ENCODE peak calls at places on chromosomes 6 and 20, in four cellular contexts. O is HepG2, T is HCT116, Y is K562. M is an unnamed sample.

GRCh38 chr20:58712823-58713731 is 20.5 kb downstream of the NPEPL1 start:
- DNase-seq in Y (no peak), T (no peak), O (no peak), M (no peak)

GRCh38 chr6:25193147-25193864 is 85.9 kb upstream of the CARMIL1 start:
- DNase-seq in T (peak), Y (no peak), O (no peak), M (no peak)

GRCh38 chr20:63661108-63661507 is 3.0 kb downstream of the RTEL1 start:
- DNase-seq in O (no peak), T (no peak), Y (no peak), M (no peak)

GRCh38 chr6:163738304-163738703 is 323.8 kb downstream of the QKI start:
- DNase-seq in Y (no peak), T (no peak), O (no peak), M (no peak)

GRCh38 chr6:69019832-69020231 is 384.8 kb downstream of the ADGRB3 start:
- DNase-seq in O (no peak), Y (no peak), T (no peak), M (no peak)

GRCh38 chr20:9142809-9143208 is 73.9 kb downstream of the PLCB4 start:
- DNase-seq in O (no peak), Y (no peak), T (no peak), M (no peak)

GRCh38 chr6:26659042-26659359 is 545 bp downstream of the ZNF322 start:
- DNase-seq in O (no peak), Y (no peak), T (no peak), M (no peak)

GRCh38 chr20:23078351-23078993 is 7.7 kb downstream of the CD93 start:
- DNase-seq in Y (no peak), T (no peak), O (no peak), M (no peak)

GRCh38 chr6:4370066-4370465 is 234.7 kb upstream of the ECI2 start:
- DNase-seq in O (no peak), Y (no peak), T (peak), M (no peak)

GRCh38 chr6:139531148-139531547 is 156.7 kb upstream of the CITED2 start:
- DNase-seq in T (no peak), Y (peak), O (no peak), M (no peak)
- TF ChIP-seq ZBTB33 in T (no peak), Y (no peak), O (no peak), M (no peak)

DNA sequence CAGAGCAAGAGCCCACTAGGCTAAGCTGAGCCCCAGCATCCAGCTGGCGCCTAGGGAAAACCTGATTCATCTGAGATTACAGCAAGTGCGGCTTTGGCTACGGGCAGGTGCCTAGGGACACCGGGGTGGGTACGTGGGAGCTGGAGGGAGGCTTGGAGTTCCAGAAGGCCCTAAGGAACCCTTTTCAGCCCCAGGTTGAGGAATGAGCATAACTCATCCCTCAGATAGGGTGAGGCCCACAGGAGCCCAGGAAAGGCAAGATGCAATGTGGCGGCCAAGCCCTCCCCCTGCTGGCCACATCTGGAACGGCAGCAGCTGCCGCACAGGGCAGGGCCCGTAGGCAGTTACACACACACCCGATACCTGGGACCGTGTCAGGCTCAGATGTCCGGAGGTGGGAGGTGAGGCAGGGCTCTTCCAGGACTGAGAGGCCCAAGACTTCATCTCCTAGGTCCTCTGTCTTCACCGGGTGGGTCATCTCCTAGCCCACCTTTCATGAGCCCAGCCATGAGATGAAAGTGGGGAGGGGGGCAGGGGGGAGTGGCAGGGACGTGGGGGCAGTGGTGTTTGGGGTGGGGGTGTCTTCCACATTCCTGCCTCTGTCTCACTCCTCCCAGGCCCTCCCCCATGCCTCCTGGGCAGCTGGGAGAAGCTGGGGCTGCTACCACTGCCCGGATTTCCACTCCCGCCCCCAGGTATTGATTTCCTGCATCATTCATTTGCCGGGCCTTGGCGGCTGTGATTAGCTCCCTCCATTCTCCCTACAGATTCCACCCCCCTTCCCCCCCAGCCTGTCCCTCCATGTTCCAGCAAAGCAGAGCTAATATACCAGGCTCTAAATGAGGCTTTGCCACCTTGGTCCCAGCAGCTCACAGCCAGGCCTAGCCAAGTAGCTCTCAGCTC is 5.5 kb downstream of the MDGA1 start:
- DNase-seq in O (peak), T (peak), Y (peak), M (no peak)
- TF ChIP-seq ATF3 in O (no peak), T (no peak), Y (no peak), M (no peak)

GRCh38 chr6:41584205-41584604 is 38.0 kb downstream of the FOXP4 start:
- DNase-seq in Y (no peak), T (no peak), O (no peak), M (no peak)
- TF ChIP-seq ZBTB33 in Y (no peak), T (no peak), O (no peak), M (no peak)

DNA sequence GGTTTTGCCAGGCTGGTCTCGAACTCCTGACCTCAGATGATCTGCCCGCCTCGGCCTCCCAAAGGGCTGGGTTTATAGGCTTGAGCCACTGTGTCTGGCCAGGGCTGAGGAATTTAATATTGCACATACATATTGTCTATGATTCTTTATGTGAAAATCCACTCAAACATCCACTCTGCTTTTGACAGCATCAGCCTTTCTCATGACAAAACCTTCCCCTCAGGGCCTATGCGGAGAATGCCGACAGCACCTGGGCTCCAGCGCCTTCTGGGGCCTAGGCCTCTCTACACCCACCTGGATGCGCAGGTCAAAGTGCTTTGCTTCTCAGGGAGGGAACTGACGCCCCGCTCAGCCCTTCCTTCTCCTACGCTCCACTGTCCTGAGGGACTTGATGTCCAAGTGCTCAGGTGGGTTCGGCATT is 5.4 kb downstream of the RAMACL start:
- DNase-seq in O (no peak), Y (no peak), T (no peak), M (no peak)
- TF ChIP-seq ATF3 in O (no peak), Y (no peak), T (no peak), M (no peak)

DNA sequence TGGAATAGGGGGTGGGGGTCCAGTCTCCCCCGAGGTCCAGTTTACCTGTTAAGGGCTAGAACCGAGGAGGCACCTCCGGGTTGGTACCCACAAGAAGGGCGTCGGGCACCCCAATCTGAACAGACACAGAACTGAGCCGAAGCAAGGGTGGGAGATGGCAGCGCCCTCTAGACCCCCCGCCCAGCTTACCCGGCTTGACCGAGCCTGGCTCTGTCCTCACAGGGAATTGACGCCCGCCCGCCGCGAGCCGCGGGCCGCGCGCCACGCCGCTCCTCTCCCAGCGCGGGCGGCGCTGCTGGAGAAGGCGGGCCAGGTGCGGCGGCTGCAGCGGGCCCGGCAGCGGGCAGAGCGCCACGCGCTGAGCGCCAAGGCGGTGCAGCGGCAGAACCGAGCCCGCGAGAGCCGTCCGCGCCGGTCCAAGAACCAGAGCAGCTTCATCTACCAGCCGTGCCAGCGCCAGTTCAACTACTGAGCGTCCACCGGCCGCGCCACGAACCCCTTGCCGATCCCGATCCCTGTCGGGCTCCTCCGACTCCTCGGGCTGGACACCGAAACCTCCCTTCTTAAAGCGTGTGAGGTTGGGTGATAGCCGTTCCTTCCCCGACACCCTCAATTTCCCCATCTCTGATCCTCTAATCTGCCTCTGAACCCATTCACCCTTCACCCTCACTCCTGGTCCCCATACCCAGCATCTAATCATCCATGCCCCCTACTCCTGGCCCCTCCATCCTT is 5.9 kb downstream of the TP53INP2 start:
- DNase-seq in O (no peak), Y (peak), T (peak), M (no peak)
- TF ChIP-seq ZBTB33 in O (no peak), Y (peak), T (no peak), M (no peak)